ENCODE peak calls at places on chromosome 2, in six cellular contexts. One of them, this sample, is unnamed.

GRCh38 chr2:20596973-20597867 is 53.7 kb downstream of the HS1BP3 start:
- DNase-seq in neural progenitor cell: no peak
- DNase-seq in PC-3: no peak
- DNase-seq in HCT116: no peak
- DNase-seq in GM23248: no peak
- DNase-seq in hepatocyte: peak; percentile 64
- DNase-seq in this sample: no peak

GRCh38 chr2:193187816-193188215 is 993.1 kb upstream of the TMEFF2 start:
- DNase-seq in neural progenitor cell: no peak
- DNase-seq in PC-3: no peak
- DNase-seq in HCT116: no peak
- DNase-seq in GM23248: peak; percentile 2
- DNase-seq in hepatocyte: no peak
- DNase-seq in this sample: no peak

GRCh38 chr2:219644801-219645480 is 17.5 kb downstream of the SLC4A3 start:
- DNase-seq in neural progenitor cell: no peak
- DNase-seq in PC-3: peak; percentile 45
- DNase-seq in HCT116: no peak
- DNase-seq in GM23248: no peak
- DNase-seq in hepatocyte: peak; percentile 39
- DNase-seq in this sample: no peak

GRCh38 chr2:176092270-176093144 is at the start of gene HOXD13:
- DNase-seq in neural progenitor cell: peak; percentile 80
- DNase-seq in PC-3: no peak
- DNase-seq in HCT116: no peak
- DNase-seq in GM23248: peak; percentile 79
- DNase-seq in hepatocyte: peak; percentile 87
- DNase-seq in this sample: peak; percentile 88

GRCh38 chr2:72962911-72963310 is 45.6 kb downstream of the EMX1 start:
- DNase-seq in neural progenitor cell: no peak
- DNase-seq in PC-3: no peak
- DNase-seq in HCT116: no peak
- DNase-seq in GM23248: no peak
- DNase-seq in hepatocyte: no peak
- DNase-seq in this sample: no peak

GRCh38 chr2:120749506-120750431 is 14.1 kb downstream of the GLI2 start:
- DNase-seq in neural progenitor cell: peak; percentile 61
- DNase-seq in PC-3: no peak
- DNase-seq in HCT116: no peak
- DNase-seq in GM23248: peak; percentile 40
- DNase-seq in hepatocyte: no peak
- DNase-seq in this sample: no peak

GRCh38 chr2:117738991-117739839 is 75.3 kb upstream of the DDX18 start:
- DNase-seq in neural progenitor cell: no peak
- DNase-seq in PC-3: no peak
- DNase-seq in HCT116: no peak
- DNase-seq in GM23248: no peak
- DNase-seq in hepatocyte: no peak
- DNase-seq in this sample: no peak

GRCh38 chr2:222483513-222484039 is 59.2 kb downstream of the SGPP2 start:
- DNase-seq in neural progenitor cell: peak; percentile 70
- DNase-seq in PC-3: no peak
- DNase-seq in HCT116: no peak
- DNase-seq in GM23248: no peak
- DNase-seq in hepatocyte: no peak
- DNase-seq in this sample: peak; percentile 14

GRCh38 chr2:84938194-84938879 is 32.6 kb upstream of the KCMF1 start:
- DNase-seq in neural progenitor cell: no peak
- DNase-seq in PC-3: peak; percentile 50
- DNase-seq in HCT116: peak; percentile 45
- DNase-seq in GM23248: peak; percentile 64
- DNase-seq in hepatocyte: no peak
- DNase-seq in this sample: no peak

GRCh38 chr2:31246184-31246852 is 12.4 kb downstream of the EHD3 start:
- DNase-seq in neural progenitor cell: no peak
- DNase-seq in PC-3: no peak
- DNase-seq in HCT116: no peak
- DNase-seq in GM23248: peak; percentile 39
- DNase-seq in hepatocyte: no peak
- DNase-seq in this sample: no peak

GRCh38 chr2:85999131-85999831 is 106.4 kb downstream of the POLR1A start:
- DNase-seq in neural progenitor cell: no peak
- DNase-seq in PC-3: no peak
- DNase-seq in HCT116: no peak
- DNase-seq in GM23248: peak; percentile 65
- DNase-seq in hepatocyte: peak; percentile 33
- DNase-seq in this sample: no peak

GRCh38 chr2:38922902-38923301 is 33.2 kb downstream of the ARHGEF33 start:
- DNase-seq in neural progenitor cell: no peak
- DNase-seq in PC-3: no peak
- DNase-seq in HCT116: no peak
- DNase-seq in GM23248: no peak
- DNase-seq in hepatocyte: no peak
- DNase-seq in this sample: no peak

GRCh38 chr2:191166111-191166755 is 15.4 kb upstream of the STAT4 start:
- DNase-seq in neural progenitor cell: peak; percentile 63
- DNase-seq in PC-3: peak; percentile 89
- DNase-seq in HCT116: no peak
- DNase-seq in GM23248: peak; percentile 36
- DNase-seq in hepatocyte: peak; percentile 38
- DNase-seq in this sample: no peak

GRCh38 chr2:232609607-232610006 is 23.8 kb upstream of the EFHD1 start:
- DNase-seq in neural progenitor cell: no peak
- DNase-seq in PC-3: no peak
- DNase-seq in HCT116: no peak
- DNase-seq in GM23248: no peak
- DNase-seq in hepatocyte: no peak
- DNase-seq in this sample: no peak

GRCh38 chr2:111168528-111168929 is 47.8 kb downstream of the BCL2L11 start:
- DNase-seq in neural progenitor cell: no peak
- DNase-seq in PC-3: peak; percentile 94
- DNase-seq in HCT116: peak; percentile 48
- DNase-seq in GM23248: peak; percentile 93
- DNase-seq in hepatocyte: peak; percentile 68
- DNase-seq in this sample: no peak

GRCh38 chr2:144102386-144102785 is 417.5 kb downstream of the ZEB2 start:
- DNase-seq in neural progenitor cell: no peak
- DNase-seq in PC-3: no peak
- DNase-seq in HCT116: no peak
- DNase-seq in GM23248: no peak
- DNase-seq in hepatocyte: no peak
- DNase-seq in this sample: no peak

GRCh38 chr2:55460562-55460961 is 40.9 kb upstream of the CCDC88A start:
- DNase-seq in neural progenitor cell: no peak
- DNase-seq in PC-3: no peak
- DNase-seq in HCT116: no peak
- DNase-seq in GM23248: peak; percentile 44
- DNase-seq in hepatocyte: no peak
- DNase-seq in this sample: no peak

GRCh38 chr2:25833566-25833965 is 44.7 kb downstream of the ASXL2 start:
- DNase-seq in neural progenitor cell: no peak
- DNase-seq in PC-3: no peak
- DNase-seq in HCT116: no peak
- DNase-seq in GM23248: no peak
- DNase-seq in hepatocyte: no peak
- DNase-seq in this sample: no peak

GRCh38 chr2:197310940-197311485 is 433 bp upstream of the ANKRD44 start:
- DNase-seq in neural progenitor cell: no peak
- DNase-seq in PC-3: no peak
- DNase-seq in HCT116: no peak
- DNase-seq in GM23248: peak; percentile 21
- DNase-seq in hepatocyte: no peak
- DNase-seq in this sample: no peak

GRCh38 chr2:18413794-18414396 is 146.6 kb downstream of the RDH14 start:
- DNase-seq in neural progenitor cell: no peak
- DNase-seq in PC-3: peak; percentile 80
- DNase-seq in HCT116: peak; percentile 24
- DNase-seq in GM23248: peak; percentile 97
- DNase-seq in hepatocyte: peak; percentile 50
- DNase-seq in this sample: no peak

GRCh38 chr2:222569826-222570225 is 86.1 kb downstream of the FARSB start:
- DNase-seq in neural progenitor cell: no peak
- DNase-seq in PC-3: peak; percentile 81
- DNase-seq in HCT116: no peak
- DNase-seq in GM23248: peak; percentile 55
- DNase-seq in hepatocyte: no peak
- DNase-seq in this sample: no peak

GRCh38 chr2:188701836-188702235 is 272.3 kb upstream of the COL3A1 start:
- DNase-seq in neural progenitor cell: no peak
- DNase-seq in PC-3: peak; percentile 42
- DNase-seq in HCT116: no peak
- DNase-seq in GM23248: peak; percentile 71
- DNase-seq in hepatocyte: no peak
- DNase-seq in this sample: no peak

GRCh38 chr2:236974752-236975151 is 110.9 kb upstream of the COPS8 start:
- DNase-seq in neural progenitor cell: no peak
- DNase-seq in PC-3: no peak
- DNase-seq in HCT116: no peak
- DNase-seq in GM23248: no peak
- DNase-seq in hepatocyte: no peak
- DNase-seq in this sample: no peak

GRCh38 chr2:190563109-190563508 is 28.6 kb upstream of the NEMP2 start:
- DNase-seq in neural progenitor cell: no peak
- DNase-seq in PC-3: no peak
- DNase-seq in HCT116: no peak
- DNase-seq in GM23248: no peak
- DNase-seq in hepatocyte: no peak
- DNase-seq in this sample: no peak

DNA sequence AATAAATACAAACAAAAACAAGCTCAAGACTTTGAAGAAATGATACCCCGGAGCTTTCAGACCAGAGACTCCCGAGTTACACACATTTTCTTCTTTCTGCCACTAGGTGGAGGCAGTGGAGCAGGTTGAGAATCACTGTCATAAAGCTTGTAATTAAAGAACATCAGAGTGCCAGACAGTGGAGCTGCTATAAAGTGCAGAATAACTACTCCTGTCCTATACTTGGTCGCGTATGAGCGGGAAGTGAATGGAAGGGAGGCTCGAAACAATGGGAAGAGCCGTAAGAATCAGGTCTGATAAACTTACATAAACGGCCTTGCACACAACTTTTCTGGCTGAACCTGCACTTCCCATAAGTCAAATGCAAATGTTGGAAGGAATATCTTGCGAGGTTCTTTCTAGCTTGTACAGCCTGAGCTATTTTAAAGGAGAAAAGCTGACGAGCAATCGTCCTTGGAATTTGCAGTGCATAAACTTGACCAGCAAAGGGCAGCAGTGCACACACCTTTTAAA is 189.0 kb downstream of the RPIA start:
- DNase-seq in neural progenitor cell: peak; percentile 11
- DNase-seq in PC-3: peak; percentile 72
- DNase-seq in HCT116: peak; percentile 43
- DNase-seq in GM23248: peak; percentile 64
- DNase-seq in hepatocyte: peak; percentile 13
- DNase-seq in this sample: peak; percentile 80
- H2AFZ ChIP-seq in neural progenitor cell: no peak overlapping the region
- H2AFZ ChIP-seq in PC-3: no peak overlapping the region
- H2AFZ ChIP-seq in HCT116: no peak overlapping the region
- H2AFZ ChIP-seq in GM23248: no peak overlapping the region
- H2AFZ ChIP-seq in hepatocyte: no peak overlapping the region
- H2AFZ ChIP-seq in this sample: no peak overlapping the region

GRCh38 chr2:109208951-109209335 is 79.9 kb downstream of the SH3RF3 start:
- DNase-seq in neural progenitor cell: no peak
- DNase-seq in PC-3: no peak
- DNase-seq in HCT116: no peak
- DNase-seq in GM23248: no peak
- DNase-seq in hepatocyte: no peak
- DNase-seq in this sample: no peak

GRCh38 chr2:109209412-109209811 is 80.4 kb downstream of the SH3RF3 start:
- DNase-seq in neural progenitor cell: no peak
- DNase-seq in PC-3: peak; percentile 92
- DNase-seq in HCT116: no peak
- DNase-seq in GM23248: peak; percentile 92
- DNase-seq in hepatocyte: peak; percentile 32
- DNase-seq in this sample: no peak

GRCh38 chr2:109211324-109211723 is 82.3 kb downstream of the SH3RF3 start:
- DNase-seq in neural progenitor cell: no peak
- DNase-seq in PC-3: no peak
- DNase-seq in HCT116: no peak
- DNase-seq in GM23248: no peak
- DNase-seq in hepatocyte: no peak
- DNase-seq in this sample: peak; percentile 17

GRCh38 chr2:109210431-109211200 is 81.6 kb downstream of the SH3RF3 start:
- DNase-seq in neural progenitor cell: no peak
- DNase-seq in PC-3: peak; percentile 44
- DNase-seq in HCT116: no peak
- DNase-seq in GM23248: peak; percentile 81
- DNase-seq in hepatocyte: no peak
- DNase-seq in this sample: no peak

DNA sequence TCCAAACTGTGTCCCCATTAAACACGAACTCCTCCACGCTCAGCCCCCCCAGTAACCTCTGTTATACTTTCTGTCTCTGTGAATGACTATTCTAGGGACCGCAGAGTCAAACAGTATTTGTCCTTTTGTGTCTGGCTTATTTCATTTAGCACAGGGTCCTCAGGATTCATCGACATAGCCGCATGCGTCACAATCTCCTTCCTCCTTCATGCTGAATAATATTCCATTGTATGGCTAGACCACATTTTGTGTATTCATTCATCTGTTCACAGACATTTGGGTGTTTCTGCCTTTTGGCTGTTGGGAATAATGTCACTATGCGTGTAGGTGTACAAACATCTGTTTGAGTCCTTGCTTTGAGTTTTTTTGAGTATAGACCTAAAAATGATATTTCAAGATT is 80.9 kb downstream of the SH3RF3 start:
- DNase-seq in neural progenitor cell: no peak
- DNase-seq in PC-3: no peak
- DNase-seq in HCT116: no peak
- DNase-seq in GM23248: no peak
- DNase-seq in hepatocyte: no peak
- DNase-seq in this sample: no peak
- TF ChIP-seq EZH2phosphoT487 in neural progenitor cell: no peak
- TF ChIP-seq EZH2phosphoT487 in PC-3: no peak
- TF ChIP-seq EZH2phosphoT487 in HCT116: no peak
- TF ChIP-seq EZH2phosphoT487 in GM23248: no peak
- TF ChIP-seq EZH2phosphoT487 in hepatocyte: no peak
- TF ChIP-seq EZH2phosphoT487 in this sample: no peak

GRCh38 chr2:66582364-66582974 is 147.5 kb downstream of the MEIS1 start:
- DNase-seq in neural progenitor cell: no peak
- DNase-seq in PC-3: no peak
- DNase-seq in HCT116: no peak
- DNase-seq in GM23248: no peak
- DNase-seq in hepatocyte: no peak
- DNase-seq in this sample: peak; percentile 27
- TF ChIP-seq EZH2 in neural progenitor cell: peak; percentile 61
- TF ChIP-seq EZH2 in PC-3: no peak
- TF ChIP-seq EZH2 in HCT116: no peak
- TF ChIP-seq EZH2 in GM23248: no peak
- TF ChIP-seq EZH2 in hepatocyte: no peak
- TF ChIP-seq EZH2 in this sample: peak; percentile 23

DNA sequence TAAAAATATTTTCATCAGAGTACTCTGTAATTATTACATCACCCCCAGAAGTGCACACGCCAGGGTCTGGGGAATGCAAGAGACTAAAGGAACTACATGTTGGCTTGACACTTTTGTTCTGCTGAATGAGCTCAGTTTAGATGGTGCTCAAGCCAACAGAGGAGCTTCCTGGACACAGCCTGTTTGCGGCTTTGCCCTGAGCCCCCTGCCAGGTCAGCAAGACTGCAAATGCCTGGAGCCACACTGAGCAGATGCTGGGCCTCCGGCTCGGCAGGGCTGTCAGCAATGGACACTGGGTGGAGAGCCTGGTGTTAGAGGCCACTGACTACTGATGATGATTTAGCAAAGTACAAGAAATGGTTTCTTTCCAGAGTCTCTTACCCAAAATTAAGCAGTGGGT is 31.9 kb downstream of the PTPN18 start:
- DNase-seq in neural progenitor cell: peak; percentile 56
- DNase-seq in PC-3: no peak
- DNase-seq in HCT116: no peak
- DNase-seq in GM23248: no peak
- DNase-seq in hepatocyte: no peak
- DNase-seq in this sample: no peak
- H2AFZ ChIP-seq in neural progenitor cell: no peak overlapping the region
- H2AFZ ChIP-seq in PC-3: no peak overlapping the region
- H2AFZ ChIP-seq in HCT116: no peak overlapping the region
- H2AFZ ChIP-seq in GM23248: no peak overlapping the region
- H2AFZ ChIP-seq in hepatocyte: no peak overlapping the region
- H2AFZ ChIP-seq in this sample: no peak overlapping the region